ENCODE peak calls at places on chromosomes 7 and 10, in six cellular contexts. N is lower lobe of right lung, P is GM12865, C is pancreas, V is BJ, Y is fibroblast of mammary gland. K is an unnamed sample.

GRCh38 chr7:155722936-155723335 is 78.5 kb downstream of the RBM33 start:
- DNase-seq in Y (no peak), N (no peak), P (no peak), V (no peak), C (no peak), K (no peak)

GRCh38 chr7:80833289-80834104 is 85.4 kb downstream of the SEMA3C start:
- DNase-seq in V (no peak), C (no peak), P (no peak), N (no peak), Y (peak; percentile 84), K (no peak)

GRCh38 chr10:8902926-8903325 is 848.4 kb downstream of the GATA3 start:
- DNase-seq in P (no peak), N (no peak), V (no peak), C (no peak), Y (no peak), K (no peak)

GRCh38 chr7:151840088-151840910 is 36.6 kb downstream of the PRKAG2 start:
- DNase-seq in C (no peak), N (peak; percentile 31), V (no peak), P (no peak), Y (no peak), K (no peak)

GRCh38 chr7:157780721-157781120 is 443.9 kb downstream of the DNAJB6 start:
- DNase-seq in V (no peak), N (no peak), C (no peak), Y (no peak), P (no peak), K (no peak)

GRCh38 chr10:60048146-60048545 is 141.8 kb upstream of the CCDC6 start:
- DNase-seq in N (no peak), Y (peak; percentile 15), C (peak; percentile 19), V (no peak), P (no peak), K (no peak)

GRCh38 chr7:123599766-123600165 is 1.9 kb upstream of the ASB15 start:
- DNase-seq in V (no peak), N (no peak), C (no peak), Y (no peak), P (no peak), K (no peak)

GRCh38 chr10:102975483-102976057 is 57.5 kb downstream of the CNNM2 start:
- DNase-seq in N (no peak), P (no peak), Y (peak; percentile 6), V (no peak), C (no peak), K (no peak)

GRCh38 chr7:110871856-110872255 is 219.1 kb upstream of the LRRN3 start:
- DNase-seq in Y (no peak), V (no peak), C (no peak), P (no peak), N (no peak), K (no peak)

GRCh38 chr10:14184841-14185500 is 145.8 kb downstream of the FRMD4A start:
- DNase-seq in P (peak; percentile 92), N (no peak), C (no peak), Y (no peak), V (no peak), K (peak; percentile 87)

GRCh38 chr10:33734393-33735110 is 400.1 kb upstream of the NRP1 start:
- DNase-seq in N (no peak), C (no peak), P (peak; percentile 17), Y (peak; percentile 46), V (no peak), K (no peak)

GRCh38 chr7:109864263-109864662 is 1226.7 kb upstream of the LRRN3 start:
- DNase-seq in P (no peak), Y (no peak), N (no peak), V (no peak), C (no peak), K (no peak)

GRCh38 chr10:97542169-97543024 is 30.2 kb upstream of the ANKRD2 start:
- DNase-seq in P (no peak), C (peak; percentile 47), V (peak; percentile 80), N (no peak), Y (peak; percentile 98), K (no peak)

GRCh38 chr7:129949292-129950133 is 3.2 kb downstream of the UBE2H start:
- DNase-seq in N (no peak), P (peak; percentile 52), Y (peak; percentile 92), C (peak; percentile 27), V (peak; percentile 29), K (no peak)

GRCh38 chr10:101588879-101589278 is 758 bp downstream of the DPCD start:
- DNase-seq in P (no peak), Y (peak; percentile 43), V (no peak), N (no peak), C (no peak), K (no peak)

GRCh38 chr10:97851341-97852001 is 1.8 kb downstream of the GOLGA7B start:
- DNase-seq in N (peak; percentile 69), V (no peak), P (no peak), Y (no peak), C (no peak), K (peak; percentile 79)

GRCh38 chr7:46881507-46882127 is 700.3 kb downstream of the TNS3 start:
- DNase-seq in P (no peak), C (no peak), V (no peak), Y (no peak), N (no peak), K (no peak)

GRCh38 chr7:155104913-155105312 is 34.8 kb downstream of the HTR5A start:
- DNase-seq in V (no peak), N (no peak), P (no peak), C (no peak), Y (no peak), K (no peak)

GRCh38 chr10:90319188-90319914 is 538.5 kb downstream of the HTR7 start:
- DNase-seq in C (peak; percentile 12), Y (peak; percentile 95), V (no peak), N (no peak), P (peak; percentile 74), K (no peak)

GRCh38 chr7:17601921-17602320 is 303.5 kb downstream of the AHR start:
- DNase-seq in P (no peak), Y (peak; percentile 57), V (no peak), C (no peak), N (no peak), K (no peak)

DNA sequence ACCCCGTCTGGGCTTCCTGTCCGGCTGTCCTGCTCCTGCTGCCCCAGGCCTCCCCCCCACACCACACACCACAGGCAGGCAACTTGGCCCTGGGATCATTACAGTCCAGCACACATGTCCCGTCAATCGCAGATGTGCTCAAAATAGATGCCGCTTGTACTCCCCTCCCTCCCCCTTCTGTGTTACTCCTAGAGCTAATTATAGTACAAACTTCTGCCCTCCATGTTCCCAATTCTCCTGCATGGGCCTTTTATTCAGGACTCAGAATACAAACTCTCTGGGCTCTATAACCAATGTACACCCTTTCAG is at the start of gene SYNPO2L:
- DNase-seq in V (no peak), C (no peak), Y (no peak), N (no peak), P (no peak), K (no peak)
- H3K4me3 ChIP-seq in V (no peak within 1 kb of the TSS), C (no peak within 1 kb of the TSS), Y (no peak within 1 kb of the TSS), N (no peak within 1 kb of the TSS), P (no peak within 1 kb of the TSS), K (no peak within 1 kb of the TSS)

GRCh38 chr7:146119016-146119415 is 2.4 kb downstream of the CNTNAP2 start:
- DNase-seq in P (no peak), V (no peak), Y (no peak), C (no peak), N (no peak), K (no peak)

GRCh38 chr7:146115665-146116451 is 743 bp upstream of the CNTNAP2 start:
- DNase-seq in V (no peak), Y (peak; percentile 23), N (peak; percentile 52), C (peak; percentile 41), P (peak; percentile 4), K (peak; percentile 49)

GRCh38 chr7:146112755-146113154 is 3.8 kb upstream of the CNTNAP2 start:
- DNase-seq in C (no peak), N (no peak), Y (no peak), P (no peak), V (no peak), K (no peak)

DNA sequence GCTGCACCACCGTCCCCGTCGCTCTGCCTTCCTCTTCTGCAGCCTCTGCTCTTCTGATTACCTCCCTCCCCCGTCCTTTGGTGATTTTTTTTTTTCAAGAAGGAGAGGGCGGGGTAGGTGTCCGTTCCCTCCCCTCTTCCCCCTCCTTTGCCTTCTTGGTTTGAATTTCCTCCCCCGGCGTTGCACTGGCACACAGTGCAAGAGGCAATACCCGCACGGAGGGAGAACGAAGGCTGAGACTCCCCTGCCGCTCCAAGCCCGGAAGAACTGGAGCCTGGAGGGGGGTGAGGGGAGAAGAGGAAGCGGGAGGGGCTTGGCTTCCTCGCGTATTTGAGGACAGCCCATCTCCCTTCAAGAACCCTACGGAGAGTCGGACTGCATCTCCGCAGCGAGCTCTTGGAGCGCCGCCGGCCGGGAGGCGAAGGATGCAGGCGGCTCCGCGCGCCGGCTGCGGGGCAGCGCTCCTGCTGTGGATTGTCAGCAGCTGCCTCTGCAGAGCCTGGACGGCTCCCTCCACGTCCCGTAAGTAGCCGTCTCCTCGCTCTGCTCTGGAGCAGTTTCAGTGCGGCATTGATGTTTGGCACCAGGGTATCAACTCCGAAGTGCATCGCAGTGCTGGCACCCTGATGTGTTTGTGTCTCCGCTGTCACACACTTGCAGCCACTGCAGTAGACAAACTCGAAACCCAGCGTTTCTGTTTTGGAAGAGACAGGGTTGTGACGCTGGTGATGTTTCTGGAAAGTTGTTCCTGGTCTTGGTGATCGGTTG is at the start of gene CNTNAP2:
- DNase-seq in Y (peak; percentile 12), N (no peak), C (no peak), P (no peak), V (no peak), K (no peak)
- H3K4me3 ChIP-seq in Y (peak within 1 kb of the TSS; percentile 34), N (peak within 1 kb of the TSS; percentile 43), C (peak within 1 kb of the TSS; percentile 7), P (no peak within 1 kb of the TSS), V (peak within 1 kb of the TSS; percentile 37), K (peak within 1 kb of the TSS; percentile 35)

DNA sequence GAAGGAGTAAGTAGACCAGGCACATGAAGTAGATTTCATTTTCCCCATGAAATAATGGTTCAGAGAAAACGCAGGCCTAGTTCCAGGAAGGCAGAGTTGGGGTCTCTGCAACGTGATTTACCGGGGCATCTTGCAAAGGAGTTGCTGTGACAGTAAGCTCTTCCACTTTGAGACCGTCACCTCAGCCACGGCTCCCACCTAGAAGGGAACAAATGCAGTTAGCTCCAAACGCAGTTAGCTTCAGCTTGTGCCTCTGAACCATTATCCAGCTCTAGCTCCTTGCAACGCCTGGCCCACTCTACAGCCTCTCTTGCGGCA is 7.0 kb upstream of the MYO1G start:
- DNase-seq in C (no peak), V (no peak), P (no peak), Y (no peak), N (no peak), K (no peak)
- H3K4me3 ChIP-seq in C (peak overlapping the region; percentile 54), V (peak overlapping the region; percentile 58), P (peak overlapping the region; percentile 58), Y (peak overlapping the region; percentile 82), N (peak overlapping the region; percentile 75), K (peak overlapping the region; percentile 84)

DNA sequence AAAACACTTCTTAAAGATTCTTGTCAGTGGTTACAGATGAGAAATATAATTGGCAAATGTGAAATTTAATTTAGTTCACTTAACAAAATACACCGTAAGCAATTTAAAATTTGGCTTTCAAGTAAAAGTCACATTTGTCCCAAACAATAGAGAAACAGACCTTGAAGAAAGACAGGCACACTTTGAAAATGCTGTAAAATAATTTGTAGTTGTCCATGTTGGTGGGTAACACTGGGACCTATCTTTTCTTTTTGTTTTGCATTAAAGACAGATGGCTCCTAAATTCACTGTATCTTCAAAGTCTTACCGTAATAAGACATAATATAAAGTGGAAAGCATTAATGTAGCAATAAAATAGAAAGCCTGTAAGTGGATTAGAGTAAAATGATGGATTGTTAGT is 3.3 kb downstream of the GRK5 start:
- DNase-seq in Y (no peak), N (no peak), P (no peak), C (no peak), V (no peak), K (no peak)
- H3K4me3 ChIP-seq in Y (no peak overlapping the region), N (peak overlapping the region; percentile 79), P (no peak overlapping the region), C (no peak overlapping the region), V (no peak overlapping the region), K (no peak overlapping the region)

GRCh38 chr7:113086928-113087277 is 276 bp upstream of the GPR85 start:
- DNase-seq in V (no peak), P (no peak), C (no peak), Y (no peak), N (no peak), K (no peak)
- H3K4me3 ChIP-seq in V (peak overlapping the region; percentile 55), P (no peak overlapping the region), C (no peak overlapping the region), Y (peak overlapping the region; percentile 69), N (peak overlapping the region; percentile 55), K (no peak overlapping the region)

K was measured in Jurkat, Clone E6-1.